ENCODE peak calls at places on chromosomes 13 and 19, in four cellular contexts. One of them, this sample, is unnamed. For H3K4me1, the result is how much of the 10 kb centered on the place peaks cover.

GRCh38 chr19:12205296-12205695 is 42.4 kb downstream of the ZNF136 start:
- DNase-seq in astrocyte: no peak
- DNase-seq in H1: no peak
- DNase-seq in keratinocyte: no peak
- DNase-seq in this sample: no peak

GRCh38 chr19:3094638-3095374 is 644 bp downstream of the GNA11 start:
- DNase-seq in astrocyte: no peak
- DNase-seq in H1: no peak
- DNase-seq in keratinocyte: no peak
- DNase-seq in this sample: no peak

GRCh38 chr13:27728271-27728670 is 64.0 kb upstream of the GSX1 start:
- DNase-seq in astrocyte: no peak
- DNase-seq in H1: no peak
- DNase-seq in keratinocyte: no peak
- DNase-seq in this sample: no peak

GRCh38 chr19:29737461-29738000 is 22.5 kb upstream of the C19orf12 start:
- DNase-seq in astrocyte: no peak
- DNase-seq in H1: no peak
- DNase-seq in keratinocyte: no peak
- DNase-seq in this sample: no peak

GRCh38 chr13:29594710-29595379 is 643 bp downstream of the SLC7A1 start:
- DNase-seq in astrocyte: peak
- DNase-seq in H1: no peak
- DNase-seq in keratinocyte: no peak
- DNase-seq in this sample: no peak

GRCh38 chr19:33661336-33661735 is 39.6 kb downstream of the CHST8 start:
- DNase-seq in astrocyte: no peak
- DNase-seq in H1: no peak
- DNase-seq in keratinocyte: no peak
- DNase-seq in this sample: peak

GRCh38 chr13:77386880-77387606 is 60.1 kb upstream of the MYCBP2 start:
- DNase-seq in astrocyte: peak
- DNase-seq in H1: no peak
- DNase-seq in keratinocyte: no peak
- DNase-seq in this sample: no peak

GRCh38 chr19:42193294-42193693 is 24.2 kb downstream of the DEDD2 start:
- DNase-seq in astrocyte: no peak
- DNase-seq in H1: no peak
- DNase-seq in keratinocyte: no peak
- DNase-seq in this sample: no peak

GRCh38 chr19:30755581-30755980 is 383.4 kb downstream of the ZNF536 start:
- DNase-seq in astrocyte: no peak
- DNase-seq in H1: no peak
- DNase-seq in keratinocyte: no peak
- DNase-seq in this sample: no peak

GRCh38 chr13:50387124-50387581 is 371.9 kb downstream of the KCNRG start:
- DNase-seq in astrocyte: peak
- DNase-seq in H1: no peak
- DNase-seq in keratinocyte: no peak
- DNase-seq in this sample: no peak

GRCh38 chr13:82815791-82816190 is 1066.5 kb downstream of the SLITRK1 start:
- DNase-seq in astrocyte: no peak
- DNase-seq in H1: no peak
- DNase-seq in keratinocyte: no peak
- DNase-seq in this sample: no peak

GRCh38 chr13:105587786-105588185 is 947.7 kb downstream of the EFNB2 start:
- DNase-seq in astrocyte: peak
- DNase-seq in H1: no peak
- DNase-seq in keratinocyte: peak
- DNase-seq in this sample: no peak
- H3K4me1 ChIP-seq in astrocyte: under half
- H3K4me1 ChIP-seq in H1: under half
- H3K4me1 ChIP-seq in keratinocyte: under half
- H3K4me1 ChIP-seq in this sample: under half

GRCh38 chr13:40968416-40969000 is 50.6 kb downstream of the ELF1 start:
- DNase-seq in astrocyte: no peak
- DNase-seq in H1: no peak
- DNase-seq in keratinocyte: no peak
- DNase-seq in this sample: no peak

GRCh38 chr13:40969169-40969901 is 49.8 kb downstream of the ELF1 start:
- DNase-seq in astrocyte: no peak
- DNase-seq in H1: no peak
- DNase-seq in keratinocyte: no peak
- DNase-seq in this sample: no peak

GRCh38 chr13:40963927-40964326 is 55.2 kb downstream of the ELF1 start:
- DNase-seq in astrocyte: peak
- DNase-seq in H1: no peak
- DNase-seq in keratinocyte: peak
- DNase-seq in this sample: no peak

GRCh38 chr13:40961826-40962225 is 57.3 kb downstream of the ELF1 start:
- DNase-seq in astrocyte: no peak
- DNase-seq in H1: no peak
- DNase-seq in keratinocyte: no peak
- DNase-seq in this sample: no peak

GRCh38 chr13:40966298-40966697 is 52.8 kb downstream of the ELF1 start:
- DNase-seq in astrocyte: no peak
- DNase-seq in H1: no peak
- DNase-seq in keratinocyte: no peak
- DNase-seq in this sample: no peak
- H3K4me1 ChIP-seq in astrocyte: under half
- H3K4me1 ChIP-seq in H1: under half
- H3K4me1 ChIP-seq in keratinocyte: under half
- H3K4me1 ChIP-seq in this sample: half or more

DNA sequence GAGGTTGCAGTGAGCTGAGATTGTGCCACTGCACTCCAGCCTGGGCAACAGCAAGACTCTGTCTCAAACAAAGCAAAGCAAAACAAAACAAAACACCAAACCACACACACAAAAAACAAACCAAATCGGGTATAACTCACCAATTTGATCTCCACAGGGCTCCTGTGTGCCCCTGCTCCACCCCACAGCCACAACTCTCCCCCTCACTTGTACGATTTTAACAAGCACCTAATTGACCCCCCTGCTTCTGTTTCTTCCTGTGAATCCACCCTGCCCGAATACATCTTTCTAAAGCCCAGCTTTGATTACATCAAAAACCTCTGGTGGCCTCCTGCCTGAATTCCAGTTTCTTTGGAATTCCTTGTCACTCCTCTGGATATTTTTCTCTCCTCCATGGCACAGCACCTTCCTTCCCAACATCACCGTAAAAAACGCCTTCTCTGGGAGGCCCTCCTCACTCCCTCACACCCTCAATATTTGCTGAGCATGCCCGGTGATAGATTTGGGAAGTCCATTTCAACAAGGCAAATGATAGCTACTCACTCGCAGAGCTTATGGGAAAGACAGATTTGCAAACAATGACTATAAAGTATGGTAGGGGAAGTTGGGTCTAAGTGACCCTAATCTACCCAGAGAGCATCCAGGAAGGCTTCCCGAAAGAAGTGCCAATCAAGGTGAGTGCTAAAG is 11.6 kb upstream of the RANBP3 start:
- DNase-seq in astrocyte: no peak
- DNase-seq in H1: no peak
- DNase-seq in keratinocyte: no peak
- DNase-seq in this sample: no peak
- H3K4me1 ChIP-seq in astrocyte: under half
- H3K4me1 ChIP-seq in H1: under half
- H3K4me1 ChIP-seq in keratinocyte: under half
- H3K4me1 ChIP-seq in this sample: under half

DNA sequence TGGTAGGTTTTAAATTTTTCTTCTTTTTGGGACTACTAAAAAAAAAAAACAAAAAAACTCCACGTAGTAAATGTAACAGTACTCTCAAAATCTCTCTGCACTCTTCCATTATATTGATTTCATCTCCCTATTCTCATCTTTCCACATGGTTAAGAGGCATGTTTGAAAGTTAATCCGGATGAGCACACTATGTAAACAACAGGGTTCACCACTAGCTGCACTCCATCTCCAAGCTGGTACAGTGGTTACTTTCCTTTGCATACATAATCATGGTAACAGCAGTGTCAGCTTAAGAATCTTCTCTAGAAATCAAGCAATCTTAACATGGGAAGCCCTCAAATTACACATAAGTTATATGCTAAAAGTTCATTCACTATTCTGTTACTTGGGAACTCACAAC is 92.7 kb downstream of the MIPEP start:
- DNase-seq in astrocyte: no peak
- DNase-seq in H1: no peak
- DNase-seq in keratinocyte: no peak
- DNase-seq in this sample: no peak
- H3K4me1 ChIP-seq in astrocyte: under half
- H3K4me1 ChIP-seq in H1: under half
- H3K4me1 ChIP-seq in keratinocyte: under half
- H3K4me1 ChIP-seq in this sample: under half

This sample was measured in vagina.